ENCODE peak calls at places on chromosome 6, in eight cellular contexts. W is suprapubic skin, M is thoracic aorta, A is PC-3, U is GM23338, O is adipocyte, Y is body of pancreas, F is HepG2. D is an unnamed sample. For H3K27me3, the result is how much of the 10 kb centered on the place peaks cover.

GRCh38 chr6:135128268-135128914 is 52.7 kb upstream of the MYB start:
- DNase-seq in W (no peak), M (no peak), A (no peak), U (no peak), O (no peak), Y (no peak), F (no peak), D (no peak)

GRCh38 chr6:4935486-4935885 is 68.4 kb downstream of the RPP40 start:
- DNase-seq in W (no peak), M (no peak), A (no peak), U (no peak), O (no peak), Y (no peak), F (no peak), D (no peak)

GRCh38 chr6:3868544-3868943 is 19.4 kb downstream of the FAM50B start:
- DNase-seq in W (no peak), M (no peak), A (no peak), U (no peak), O (peak), Y (no peak), F (no peak), D (no peak)

GRCh38 chr6:111576302-111576701 is 29.4 kb downstream of the TRAF3IP2 start:
- DNase-seq in W (no peak), M (no peak), A (no peak), U (no peak), O (no peak), Y (no peak), F (no peak), D (no peak)

GRCh38 chr6:14366315-14366714 is 248.7 kb downstream of the CD83 start:
- DNase-seq in W (no peak), M (no peak), A (no peak), U (no peak), O (no peak), Y (no peak), F (no peak), D (no peak)

GRCh38 chr6:134249759-134250602 is 67.9 kb downstream of the SGK1 start:
- DNase-seq in W (no peak), M (no peak), A (no peak), U (no peak), O (peak), Y (peak), F (peak), D (no peak)

GRCh38 chr6:31490115-31490873 is 7.7 kb upstream of the MICB start:
- DNase-seq in W (no peak), M (no peak), A (no peak), U (peak), O (no peak), Y (no peak), F (no peak), D (no peak)

GRCh38 chr6:25122001-25122400 is 157.2 kb upstream of the CARMIL1 start:
- DNase-seq in W (peak), M (no peak), A (no peak), U (no peak), O (peak), Y (peak), F (no peak), D (no peak)

GRCh38 chr6:137488736-137489409 is 5.3 kb downstream of the OLIG3 start:
- DNase-seq in W (no peak), M (no peak), A (no peak), U (peak), O (no peak), Y (no peak), F (no peak), D (peak)

GRCh38 chr6:25359891-25360290 is 80.7 kb downstream of the CARMIL1 start:
- DNase-seq in W (no peak), M (no peak), A (peak), U (no peak), O (no peak), Y (peak), F (no peak), D (no peak)

DNA sequence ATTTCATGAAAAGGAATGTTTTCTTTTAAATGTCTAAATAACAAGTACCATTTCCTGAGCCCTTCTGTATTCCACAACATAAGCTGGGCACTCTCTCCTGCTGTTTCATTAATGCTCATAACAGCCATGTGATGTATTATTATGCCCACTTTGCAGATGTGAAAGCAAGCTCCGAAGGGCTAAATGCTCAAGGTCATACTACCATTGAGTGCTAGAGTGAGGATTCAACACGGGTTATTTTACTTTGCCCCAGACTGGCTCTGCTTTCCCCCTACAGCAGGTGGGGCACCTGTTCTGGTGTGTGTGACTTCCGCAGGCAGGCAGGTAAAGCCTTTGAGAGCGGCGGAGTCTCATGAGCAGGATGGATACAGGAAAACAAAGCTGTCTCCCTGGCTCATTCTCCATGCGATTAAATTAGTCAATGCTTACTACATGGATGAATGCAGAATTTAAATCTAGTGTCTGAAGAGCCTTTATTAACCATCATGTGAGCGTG is 30.3 kb downstream of the CNKSR3 start:
- DNase-seq in W (no peak), M (no peak), A (no peak), U (no peak), O (no peak), Y (no peak), F (no peak), D (peak)
- H3K4me3 ChIP-seq in W (no peak), M (peak), A (no peak), U (no peak), O (peak), Y (no peak), F (no peak), D (no peak)

GRCh38 chr6:50722829-50723562 is 9.7 kb downstream of the TFAP2D start:
- DNase-seq in W (no peak), M (no peak), A (no peak), U (peak), O (no peak), Y (no peak), F (no peak), D (no peak)

GRCh38 chr6:50718566-50718965 is 5.2 kb downstream of the TFAP2D start:
- DNase-seq in W (no peak), M (no peak), A (no peak), U (no peak), O (no peak), Y (no peak), F (no peak), D (no peak)

GRCh38 chr6:50724381-50725124 is 11.2 kb downstream of the TFAP2D start:
- DNase-seq in W (no peak), M (no peak), A (no peak), U (peak), O (no peak), Y (no peak), F (no peak), D (peak)

GRCh38 chr6:50720623-50721022 is 7.3 kb downstream of the TFAP2D start:
- DNase-seq in W (no peak), M (no peak), A (peak), U (peak), O (peak), Y (no peak), F (no peak), D (peak)

GRCh38 chr6:50721978-50722377 is 8.7 kb downstream of the TFAP2D start:
- DNase-seq in W (no peak), M (no peak), A (no peak), U (peak), O (no peak), Y (no peak), F (no peak), D (no peak)
- H3K27me3 ChIP-seq in W (half or more), M (under half), A (half or more), U (half or more), O (half or more), Y (under half), F (under half), D (half or more)

GRCh38 chr6:63571883-63572732 is at the start of the genes LOC128125822 and PTP4A1:
- DNase-seq in W (peak), M (peak), A (peak), U (peak), O (peak), Y (peak), F (peak), D (peak)

GRCh38 chr6:63574554-63574900 is 2.2 kb downstream of the LOC128125822 start:
- DNase-seq in W (no peak), M (no peak), A (no peak), U (no peak), O (no peak), Y (no peak), F (no peak), D (no peak)

GRCh38 chr6:63572733-63573139 is 456 bp downstream of the LOC128125822 start:
- DNase-seq in W (no peak), M (no peak), A (no peak), U (no peak), O (no peak), Y (no peak), F (no peak), D (peak)

GRCh38 chr6:63573140-63573898 is 1.0 kb downstream of the LOC128125822 start:
- DNase-seq in W (peak), M (peak), A (peak), U (peak), O (peak), Y (peak), F (peak), D (peak)

GRCh38 chr6:63573899-63574553 is 1.7 kb downstream of the LOC128125822 start:
- DNase-seq in W (no peak), M (no peak), A (peak), U (peak), O (peak), Y (peak), F (peak), D (peak)
- H3K4me3 ChIP-seq in W (peak), M (peak), A (peak), U (peak), O (peak), Y (peak), F (peak), D (peak)

DNA sequence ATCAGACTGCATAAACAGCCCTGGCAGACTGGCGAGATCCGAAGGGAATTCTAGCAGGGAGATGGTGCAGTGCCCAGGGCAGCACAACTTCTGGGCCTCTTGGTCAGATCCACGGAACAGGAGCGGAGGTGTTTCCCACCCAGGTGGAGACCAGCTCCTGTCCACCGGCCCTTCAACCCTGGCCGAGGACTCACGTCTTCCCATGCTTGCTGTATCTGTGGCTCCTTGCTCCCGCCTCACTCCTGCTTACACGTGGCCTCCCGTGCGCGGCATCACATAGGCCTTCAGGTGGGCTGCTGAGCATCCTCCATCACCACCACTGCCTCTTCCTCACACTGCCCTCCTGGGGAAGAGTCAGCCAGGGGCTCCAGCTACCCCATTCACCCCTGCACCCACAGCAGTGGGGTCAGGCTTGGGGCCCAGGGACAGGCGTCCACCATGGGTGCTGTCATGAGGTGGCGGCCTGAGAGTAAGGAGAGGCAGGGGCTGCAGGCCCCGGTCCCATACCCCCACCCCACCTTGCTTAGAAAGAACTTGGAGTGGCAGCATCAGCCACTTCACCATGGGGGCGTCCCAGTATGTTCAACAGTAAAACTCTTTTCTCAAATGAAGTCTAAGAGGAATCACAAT is 165.6 kb downstream of the GRM4 start:
- DNase-seq in W (peak), M (no peak), A (no peak), U (no peak), O (no peak), Y (no peak), F (no peak), D (peak)
- H3K27me3 ChIP-seq in W (under half), M (under half), A (under half), U (under half), O (under half), Y (under half), F (under half), D (under half)

DNA sequence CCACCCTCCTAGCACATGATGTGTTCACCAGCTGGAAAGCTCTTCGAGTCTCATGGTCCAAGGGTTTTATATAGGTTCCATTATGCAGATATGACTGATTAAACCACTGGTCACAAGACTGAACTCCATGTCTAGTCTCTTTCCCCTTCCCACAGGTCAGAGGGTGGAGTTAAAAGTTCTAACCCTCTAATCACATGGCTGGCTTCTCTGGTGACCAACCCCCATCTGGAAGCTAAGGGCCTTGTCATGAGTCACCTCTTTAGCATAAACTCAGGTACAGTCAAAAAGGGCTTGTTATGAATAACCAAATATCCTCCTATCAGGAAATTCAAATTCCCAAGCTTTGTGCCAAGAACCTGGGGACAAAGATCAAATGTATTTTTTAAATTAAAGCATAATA is 52.0 kb upstream of the KLHL31 start:
- DNase-seq in W (no peak), M (no peak), A (peak), U (no peak), O (no peak), Y (no peak), F (no peak), D (no peak)
- H3K4me3 ChIP-seq in W (no peak), M (no peak), A (no peak), U (no peak), O (no peak), Y (no peak), F (no peak), D (no peak)

GRCh38 chr6:99415446-99415845 is 9.7 kb downstream of the PNISR start:
- DNase-seq in W (no peak), M (no peak), A (no peak), U (no peak), O (no peak), Y (no peak), F (no peak), D (no peak)
- H3K27me3 ChIP-seq in W (under half), M (under half), A (under half), U (under half), O (under half), Y (under half), F (under half), D (under half)

DNA sequence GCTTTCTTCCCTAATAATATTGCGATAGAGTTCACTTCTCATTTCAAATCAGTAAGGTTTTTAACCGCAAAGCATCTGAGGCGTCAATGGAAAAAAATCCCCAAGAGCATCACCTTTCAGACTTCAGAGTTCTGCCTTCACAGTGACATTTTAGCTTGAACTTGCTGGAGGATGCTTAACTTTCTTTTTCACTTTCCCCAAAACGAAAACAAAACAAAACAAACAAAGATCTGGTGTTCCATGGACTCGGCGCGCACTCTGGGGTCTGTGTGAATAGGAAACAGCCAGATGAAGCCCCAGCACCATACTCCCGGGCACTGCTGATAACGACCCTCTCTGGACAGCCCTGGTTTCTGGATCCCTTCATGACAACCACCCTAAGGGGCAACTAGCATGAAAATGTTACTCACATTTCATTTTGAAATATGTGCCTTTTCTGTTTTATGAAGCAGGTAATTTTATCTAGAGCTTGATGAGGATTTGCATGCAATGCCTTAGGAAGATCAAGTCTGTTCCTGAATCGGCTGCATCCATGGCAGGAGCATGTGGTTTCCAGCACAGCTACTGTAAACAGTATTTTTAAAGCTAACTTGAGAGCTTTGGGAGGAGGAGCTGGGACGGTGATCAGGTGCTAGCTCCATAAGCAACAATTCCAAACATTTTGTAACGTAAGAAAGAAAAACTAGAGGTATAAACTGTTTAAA is 44.5 kb downstream of the RAMACL start:
- DNase-seq in W (no peak), M (no peak), A (no peak), U (no peak), O (no peak), Y (no peak), F (no peak), D (no peak)
- H3K4me3 ChIP-seq in W (no peak), M (no peak), A (peak), U (no peak), O (no peak), Y (no peak), F (no peak), D (no peak)

GRCh38 chr6:103409475-103409874 is 1450.2 kb downstream of the HACE1 start:
- DNase-seq in W (no peak), M (no peak), A (no peak), U (no peak), O (no peak), Y (no peak), F (no peak), D (no peak)
- H3K27me3 ChIP-seq in W (under half), M (under half), A (under half), U (under half), O (under half), Y (under half), F (under half), D (under half)

DNA sequence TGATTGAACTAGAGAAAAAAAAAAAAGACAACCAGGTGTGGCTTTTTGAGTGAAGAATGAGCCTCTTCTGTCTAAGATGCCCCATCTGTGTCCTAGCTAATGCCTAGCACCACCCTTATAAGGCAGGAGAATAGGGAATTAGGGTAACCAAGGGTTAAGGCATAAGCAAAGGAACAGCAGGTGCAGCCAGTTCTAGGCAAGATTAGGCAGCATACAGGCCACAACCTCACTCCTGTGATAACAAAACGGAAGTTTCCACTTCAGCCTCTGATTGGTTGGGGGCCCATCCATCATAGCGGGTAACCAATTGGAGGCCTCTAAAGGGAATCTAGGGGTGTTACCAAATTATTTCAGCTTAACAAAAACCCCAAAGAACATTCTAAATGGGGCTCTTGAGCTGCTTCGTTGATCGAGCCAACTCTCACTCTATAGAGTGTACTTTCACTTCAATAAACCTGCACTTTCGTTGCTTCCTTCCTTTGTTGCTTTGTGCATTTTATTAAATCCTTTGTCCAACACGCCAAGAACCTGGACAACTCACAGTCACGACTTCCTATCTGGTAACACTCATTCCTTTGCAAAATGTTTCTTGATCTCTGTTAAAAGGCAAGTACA is 61.9 kb upstream of the TAGAP start:
- DNase-seq in W (no peak), M (no peak), A (peak), U (peak), O (peak), Y (peak), F (peak), D (peak)
- H3K4me3 ChIP-seq in W (peak), M (peak), A (no peak), U (no peak), O (no peak), Y (no peak), F (no peak), D (no peak)